ENCODE peak calls at places on chromosome 17, in ten cellular contexts. O is activated CD8-positive, alpha-beta T cell treated with anti-CD3 and anti-CD28 coated beads, Interleukin-2, amount 10 ng/mL, durations not matched to agents 7 days and 5 days; Y is GDM1; M is dorsolateral prefrontal cortex; Q is GM03348; I is stimulated activated CD8-positive, alpha-beta memory T cell treated with anti-CD3 and anti-CD28 coated beads, Interleukin-4, amount 100 ng/mL, for 48 hours; A is left ventricle myocardium superior; J is NCI-H1417; B is A172; V is NCI-H1092. W is an unnamed sample.

GRCh38 chr17:49146620-49147306 is 14.2 kb downstream of the B4GALNT2 start:
- DNase-seq in O (no peak), Y (no peak), M (no peak), Q (peak; percentile 89), I (no peak), A (no peak), J (no peak), B (peak; percentile 98), V (no peak), W (no peak)

GRCh38 chr17:2347805-2348685 is 10.7 kb downstream of the SGSM2 start:
- DNase-seq in O (no peak), Y (no peak), M (no peak), Q (peak; percentile 87), I (no peak), A (peak; percentile 3), J (peak; percentile 78), B (peak; percentile 57), V (peak; percentile 30), W (peak; percentile 32)

GRCh38 chr17:4175921-4176802 is 33.2 kb downstream of the CYB5D2 start:
- DNase-seq in O (peak; percentile 61), Y (no peak), M (no peak), Q (no peak), I (peak; percentile 57), A (no peak), J (no peak), B (no peak), V (no peak), W (no peak)

GRCh38 chr17:60102632-60103047 is 23.9 kb upstream of the HEATR6 start:
- DNase-seq in O (peak; percentile 26), Y (peak; percentile 65), M (no peak), Q (peak; percentile 41), I (peak; percentile 51), A (peak; percentile 44), J (no peak), B (no peak), V (no peak), W (no peak)

GRCh38 chr17:45235071-45236001 is 13.7 kb downstream of the FMNL1 start:
- DNase-seq in O (peak; percentile 86), Y (peak; percentile 70), M (peak; percentile 61), Q (peak; percentile 84), I (peak; percentile 90), A (peak; percentile 87), J (peak; percentile 61), B (peak; percentile 75), V (peak; percentile 27), W (peak; percentile 51)

GRCh38 chr17:47685556-47686275 is 8.2 kb upstream of the TBKBP1 start:
- DNase-seq in O (no peak), Y (no peak), M (no peak), Q (no peak), I (peak; percentile 10), A (no peak), J (no peak), B (no peak), V (no peak), W (no peak)

GRCh38 chr17:19418312-19418992 is 7.4 kb downstream of the RNF112 start:
- DNase-seq in O (peak; percentile 27), Y (no peak), M (no peak), Q (peak; percentile 49), I (peak; percentile 34), A (no peak), J (no peak), B (peak; percentile 28), V (no peak), W (no peak)

GRCh38 chr17:41734139-41734948 is at the start of gene HAP1:
- DNase-seq in O (peak; percentile 25), Y (no peak), M (peak; percentile 50), Q (peak; percentile 50), I (peak; percentile 40), A (peak; percentile 43), J (no peak), B (peak; percentile 25), V (no peak), W (peak; percentile 79)

GRCh38 chr17:78993241-78993956 is 13.7 kb upstream of the LGALS3BP start:
- DNase-seq in O (peak; percentile 71), Y (no peak), M (peak; percentile 69), Q (peak; percentile 76), I (peak; percentile 81), A (peak; percentile 57), J (peak; percentile 22), B (peak; percentile 32), V (no peak), W (peak; percentile 66)

GRCh38 chr17:8673621-8674020 is 43.1 kb upstream of the MYH10 start:
- DNase-seq in O (no peak), Y (no peak), M (no peak), Q (peak; percentile 86), I (no peak), A (no peak), J (no peak), B (peak; percentile 8), V (no peak), W (no peak)

GRCh38 chr17:4326608-4327007 is 39.9 kb downstream of the UBE2G1 start:
- DNase-seq in O (no peak), Y (no peak), M (no peak), Q (no peak), I (no peak), A (no peak), J (no peak), B (no peak), V (no peak), W (no peak)

GRCh38 chr17:76445697-76446448 is 7.1 kb downstream of the UBE2O start:
- DNase-seq in O (no peak), Y (no peak), M (no peak), Q (no peak), I (no peak), A (no peak), J (no peak), B (no peak), V (no peak), W (no peak)

GRCh38 chr17:60230358-60230757 is 80.6 kb downstream of the CA4 start:
- DNase-seq in O (no peak), Y (no peak), M (no peak), Q (no peak), I (no peak), A (no peak), J (no peak), B (no peak), V (no peak), W (no peak)

GRCh38 chr17:1379208-1379929 is 20.7 kb downstream of the YWHAE start:
- DNase-seq in O (no peak), Y (no peak), M (no peak), Q (no peak), I (no peak), A (no peak), J (no peak), B (no peak), V (no peak), W (no peak)